ENCODE peak calls at places on chromosome 22, in seven cellular contexts. C is brain microvascular endothelial cell; L is H9; K is amygdala; F is EH; Y is hippocampal formation; J is naive thymus-derived CD8-positive, alpha-beta T cell. U is an unnamed sample.
A peak's percentile ranks its signal among the peaks of the same experiment; 100 is the strongest.

GRCh38 chr22:36395922-36396321 is 8.2 kb upstream of the MYH9 start:
- DNase-seq in K (no peak), F (peak; percentile 75), J (no peak), L (no peak), Y (no peak), C (peak; percentile 73), U (no peak)

GRCh38 chr22:31344369-31345330 is 1.5 kb downstream of the PATZ1 start:
- DNase-seq in F (peak; percentile 58), L (peak; percentile 41), K (no peak), J (no peak), C (peak; percentile 26), Y (no peak), U (peak; percentile 26)

GRCh38 chr22:31019276-31019930 is 50.3 kb downstream of the TUG1 start:
- DNase-seq in C (no peak), L (no peak), K (no peak), F (no peak), J (no peak), Y (no peak), U (no peak)

GRCh38 chr22:33922268-33922667 is 2.0 kb upstream of the LARGE1 start:
- DNase-seq in L (peak; percentile 72), Y (peak; percentile 36), F (peak; percentile 40), C (peak; percentile 21), K (no peak), J (peak; percentile 2), U (no peak)

GRCh38 chr22:30947163-30947820 is 21.3 kb downstream of the MORC2 start:
- DNase-seq in L (no peak), Y (peak; percentile 60), C (no peak), F (no peak), K (peak; percentile 50), J (no peak), U (no peak)

GRCh38 chr22:31680764-31681624 is 19.0 kb upstream of the PISD start:
- DNase-seq in Y (no peak), J (no peak), L (no peak), C (peak; percentile 37), K (no peak), F (peak; percentile 85), U (no peak)

GRCh38 chr22:23908561-23909205 is 14.5 kb downstream of the MIF start:
- DNase-seq in J (no peak), L (no peak), C (no peak), K (no peak), Y (no peak), F (no peak), U (no peak)

GRCh38 chr22:50079689-50080465 is 5.3 kb downstream of the MLC1 start:
- DNase-seq in K (no peak), C (no peak), F (no peak), L (no peak), J (no peak), Y (no peak), U (no peak)

GRCh38 chr22:41822289-41823057 is 10.4 kb upstream of the SREBF2 start:
- DNase-seq in J (peak; percentile 73), C (peak; percentile 61), F (peak; percentile 61), Y (no peak), L (no peak), K (no peak), U (peak; percentile 55)

GRCh38 chr22:43186272-43187170 is at the start of gene TTLL12:
- DNase-seq in L (peak; percentile 56), F (peak; percentile 69), J (peak; percentile 62), Y (peak; percentile 24), C (peak; percentile 7), K (no peak), U (peak; percentile 72)

GRCh38 chr22:29946220-29946619 is 63.2 kb downstream of the MTMR3 start:
- DNase-seq in C (no peak), Y (no peak), L (no peak), K (no peak), J (no peak), F (no peak), U (no peak)

GRCh38 chr22:23223566-23224317 is 43.4 kb downstream of the BCR start:
- DNase-seq in Y (no peak), F (no peak), K (no peak), C (no peak), L (no peak), J (no peak), U (no peak)

GRCh38 chr22:47397673-47398072 is 635.2 kb downstream of the TBC1D22A start:
- DNase-seq in J (no peak), C (no peak), L (no peak), K (no peak), F (no peak), Y (no peak), U (no peak)

GRCh38 chr22:22210375-22210774 is 34.2 kb upstream of the VPREB1 start:
- DNase-seq in C (peak; percentile 56), Y (no peak), J (no peak), K (no peak), L (no peak), F (peak; percentile 41), U (no peak)

GRCh38 chr22:35649026-35649553 is 844 bp downstream of the APOL6 start:
- DNase-seq in L (peak; percentile 6), F (no peak), K (no peak), Y (no peak), C (no peak), J (no peak), U (no peak)

GRCh38 chr22:30285846-30286200 is 3.5 kb downstream of the CASTOR1 start:
- DNase-seq in K (no peak), J (no peak), F (no peak), L (no peak), Y (no peak), C (no peak), U (no peak)

GRCh38 chr22:37442537-37442936 is 15.3 kb upstream of the ELFN2 start:
- DNase-seq in Y (no peak), F (peak; percentile 44), J (no peak), C (peak; percentile 33), K (no peak), L (no peak), U (no peak)

GRCh38 chr22:25645964-25646363 is 81.5 kb downstream of the GRK3 start:
- DNase-seq in L (no peak), J (no peak), F (no peak), K (no peak), Y (no peak), C (no peak), U (no peak)

GRCh38 chr22:46750530-46750800 is 12.0 kb upstream of the TBC1D22A start:
- DNase-seq in L (no peak), J (no peak), Y (no peak), C (no peak), K (no peak), F (no peak), U (no peak)

GRCh38 chr22:45589556-45589955 is 82.1 kb upstream of the ATXN10 start:
- DNase-seq in J (no peak), F (no peak), L (no peak), K (no peak), Y (no peak), C (no peak), U (no peak)

GRCh38 chr22:27133951-27134664 is 476.7 kb downstream of the MIAT start:
- DNase-seq in F (peak; percentile 87), J (no peak), L (no peak), C (peak; percentile 93), Y (no peak), K (no peak), U (no peak)

GRCh38 chr22:41411021-41411851 is 29.5 kb downstream of the TEF start:
- DNase-seq in L (peak; percentile 46), Y (peak; percentile 29), C (no peak), F (no peak), K (no peak), J (no peak), U (no peak)

GRCh38 chr22:49427341-49427740 is 400.3 kb downstream of the BRD1 start:
- DNase-seq in F (no peak), C (no peak), J (no peak), K (no peak), Y (no peak), L (no peak), U (no peak)

GRCh38 chr22:39332441-39333064 is 13.1 kb upstream of the RPL3 start:
- DNase-seq in F (peak; percentile 79), Y (no peak), C (no peak), L (no peak), J (no peak), K (no peak), U (no peak)

GRCh38 chr22:39595622-39596182 is 25.1 kb downstream of the CACNA1I start:
- DNase-seq in C (no peak), Y (no peak), L (no peak), J (no peak), F (no peak), K (no peak), U (no peak)

GRCh38 chr22:42635531-42635930 is 4.9 kb downstream of the ATP5MGL start:
- DNase-seq in Y (no peak), F (peak; percentile 97), J (no peak), C (peak; percentile 85), L (no peak), K (no peak), U (no peak)

GRCh38 chr22:49664371-49664881 is 163.2 kb downstream of the BRD1 start:
- DNase-seq in J (no peak), Y (no peak), L (peak; percentile 21), C (no peak), F (no peak), K (no peak), U (no peak)

GRCh38 chr22:45083659-45084305 is 74.0 kb upstream of the PHF21B start:
- DNase-seq in C (no peak), K (no peak), F (peak; percentile 79), L (no peak), J (no peak), Y (no peak), U (no peak)

GRCh38 chr22:32579533-32580220 is 105.1 kb downstream of the FBXO7 start:
- DNase-seq in K (no peak), J (no peak), L (no peak), C (peak; percentile 31), Y (no peak), F (peak; percentile 84), U (no peak)

GRCh38 chr22:48424661-48425060 is 1403.0 kb downstream of the BRD1 start:
- DNase-seq in C (no peak), K (no peak), J (no peak), L (no peak), F (no peak), Y (no peak), U (no peak)

GRCh38 chr22:27194096-27194748 is 536.8 kb downstream of the MIAT start:
- DNase-seq in Y (no peak), L (no peak), J (no peak), F (no peak), C (no peak), K (no peak), U (no peak)

GRCh38 chr22:44743804-44744211 is 8.6 kb upstream of the ARHGAP8 start:
- DNase-seq in L (no peak), K (no peak), J (no peak), C (no peak), Y (no peak), F (peak; percentile 71), U (no peak)

GRCh38 chr22:18032455-18033101 is 8.2 kb upstream of the MICAL3 start:
- DNase-seq in C (peak; percentile 14), L (no peak), Y (no peak), F (peak; percentile 78), J (no peak), K (no peak), U (no peak)

U was measured in immature natural killer cell.